ENCODE peak calls at places on chromosomes 12 and 14, in ten cellular contexts. One of them, this sample, is unnamed.

GRCh38 chr14:102940729-102941362 is 18.4 kb downstream of the AMN start:
- DNase-seq in progenitor cell of endocrine pancreas: no peak
- DNase-seq in cortex of kidney: no peak
- DNase-seq in RCC 7860: no peak
- DNase-seq in activated naive CD4-positive, alpha-beta T cell treated with Interleukin-2 at 50 U/mL for 16 hours: no peak
- DNase-seq in kidney epithelial cell: no peak
- DNase-seq in mammary epithelial cell: no peak
- DNase-seq in GM13976: no peak
- DNase-seq in GOT3: no peak
- DNase-seq in ELF-1: no peak
- DNase-seq in this sample: no peak

GRCh38 chr14:65748796-65749195 is 336.3 kb downstream of the FUT8 start:
- DNase-seq in GM13976: no peak
- DNase-seq in mammary epithelial cell: no peak
- DNase-seq in kidney epithelial cell: no peak
- DNase-seq in GOT3: no peak
- DNase-seq in progenitor cell of endocrine pancreas: no peak
- DNase-seq in cortex of kidney: no peak
- DNase-seq in activated naive CD4-positive, alpha-beta T cell treated with Interleukin-2 at 50 U/mL for 16 hours: no peak
- DNase-seq in RCC 7860: no peak
- DNase-seq in ELF-1: no peak
- DNase-seq in this sample: no peak

GRCh38 chr12:20194171-20194570 is 174.2 kb upstream of the PDE3A start:
- DNase-seq in cortex of kidney: no peak
- DNase-seq in GM13976: no peak
- DNase-seq in RCC 7860: no peak
- DNase-seq in progenitor cell of endocrine pancreas: no peak
- DNase-seq in ELF-1: peak; percentile 55
- DNase-seq in mammary epithelial cell: no peak
- DNase-seq in activated naive CD4-positive, alpha-beta T cell treated with Interleukin-2 at 50 U/mL for 16 hours: no peak
- DNase-seq in GOT3: no peak
- DNase-seq in kidney epithelial cell: no peak
- DNase-seq in this sample: no peak

GRCh38 chr12:65300679-65301349 is 22.3 kb downstream of the MSRB3 start:
- DNase-seq in activated naive CD4-positive, alpha-beta T cell treated with Interleukin-2 at 50 U/mL for 16 hours: no peak
- DNase-seq in mammary epithelial cell: peak; percentile 16
- DNase-seq in RCC 7860: no peak
- DNase-seq in kidney epithelial cell: no peak
- DNase-seq in progenitor cell of endocrine pancreas: no peak
- DNase-seq in GM13976: no peak
- DNase-seq in ELF-1: peak; percentile 32
- DNase-seq in cortex of kidney: no peak
- DNase-seq in GOT3: no peak
- DNase-seq in this sample: no peak

GRCh38 chr14:32432813-32433538 is 103.9 kb downstream of the AKAP6 start:
- DNase-seq in RCC 7860: no peak
- DNase-seq in ELF-1: no peak
- DNase-seq in kidney epithelial cell: no peak
- DNase-seq in progenitor cell of endocrine pancreas: no peak
- DNase-seq in activated naive CD4-positive, alpha-beta T cell treated with Interleukin-2 at 50 U/mL for 16 hours: no peak
- DNase-seq in cortex of kidney: no peak
- DNase-seq in GM13976: no peak
- DNase-seq in GOT3: no peak
- DNase-seq in mammary epithelial cell: no peak
- DNase-seq in this sample: no peak

GRCh38 chr12:49189731-49190314 is 943 bp upstream of the TUBA1A start:
- DNase-seq in progenitor cell of endocrine pancreas: no peak
- DNase-seq in GM13976: no peak
- DNase-seq in mammary epithelial cell: no peak
- DNase-seq in activated naive CD4-positive, alpha-beta T cell treated with Interleukin-2 at 50 U/mL for 16 hours: no peak
- DNase-seq in cortex of kidney: no peak
- DNase-seq in RCC 7860: no peak
- DNase-seq in ELF-1: no peak
- DNase-seq in kidney epithelial cell: no peak
- DNase-seq in GOT3: no peak
- DNase-seq in this sample: no peak

GRCh38 chr12:106976013-106976658 is 10.8 kb downstream of the MTERF2 start:
- DNase-seq in RCC 7860: no peak
- DNase-seq in mammary epithelial cell: no peak
- DNase-seq in progenitor cell of endocrine pancreas: no peak
- DNase-seq in ELF-1: no peak
- DNase-seq in cortex of kidney: no peak
- DNase-seq in activated naive CD4-positive, alpha-beta T cell treated with Interleukin-2 at 50 U/mL for 16 hours: no peak
- DNase-seq in GOT3: no peak
- DNase-seq in kidney epithelial cell: no peak
- DNase-seq in GM13976: no peak
- DNase-seq in this sample: no peak

GRCh38 chr12:47935196-47935595 is 28.2 kb upstream of the TMEM106C start:
- DNase-seq in progenitor cell of endocrine pancreas: no peak
- DNase-seq in activated naive CD4-positive, alpha-beta T cell treated with Interleukin-2 at 50 U/mL for 16 hours: no peak
- DNase-seq in ELF-1: no peak
- DNase-seq in RCC 7860: no peak
- DNase-seq in cortex of kidney: no peak
- DNase-seq in kidney epithelial cell: no peak
- DNase-seq in GM13976: no peak
- DNase-seq in mammary epithelial cell: no peak
- DNase-seq in GOT3: no peak
- DNase-seq in this sample: no peak

GRCh38 chr12:57418255-57418654 is 12.6 kb downstream of the R3HDM2 start:
- DNase-seq in mammary epithelial cell: no peak
- DNase-seq in ELF-1: no peak
- DNase-seq in kidney epithelial cell: no peak
- DNase-seq in GM13976: no peak
- DNase-seq in GOT3: no peak
- DNase-seq in cortex of kidney: no peak
- DNase-seq in activated naive CD4-positive, alpha-beta T cell treated with Interleukin-2 at 50 U/mL for 16 hours: no peak
- DNase-seq in RCC 7860: no peak
- DNase-seq in progenitor cell of endocrine pancreas: no peak
- DNase-seq in this sample: no peak

GRCh38 chr14:70018713-70019201 is 139.5 kb downstream of the SMOC1 start:
- DNase-seq in mammary epithelial cell: no peak
- DNase-seq in progenitor cell of endocrine pancreas: no peak
- DNase-seq in activated naive CD4-positive, alpha-beta T cell treated with Interleukin-2 at 50 U/mL for 16 hours: no peak
- DNase-seq in ELF-1: peak; percentile 75
- DNase-seq in GM13976: peak; percentile 34
- DNase-seq in GOT3: no peak
- DNase-seq in cortex of kidney: no peak
- DNase-seq in RCC 7860: no peak
- DNase-seq in kidney epithelial cell: no peak
- DNase-seq in this sample: no peak

GRCh38 chr12:16344269-16344668 is 3.2 kb upstream of the MGST1 start:
- DNase-seq in GM13976: no peak
- DNase-seq in mammary epithelial cell: no peak
- DNase-seq in cortex of kidney: no peak
- DNase-seq in kidney epithelial cell: no peak
- DNase-seq in ELF-1: no peak
- DNase-seq in RCC 7860: no peak
- DNase-seq in GOT3: no peak
- DNase-seq in activated naive CD4-positive, alpha-beta T cell treated with Interleukin-2 at 50 U/mL for 16 hours: no peak
- DNase-seq in progenitor cell of endocrine pancreas: no peak
- DNase-seq in this sample: no peak

GRCh38 chr14:30949651-30950050 is 75.3 kb downstream of the COCH start:
- DNase-seq in ELF-1: no peak
- DNase-seq in cortex of kidney: no peak
- DNase-seq in GOT3: no peak
- DNase-seq in kidney epithelial cell: no peak
- DNase-seq in RCC 7860: no peak
- DNase-seq in mammary epithelial cell: no peak
- DNase-seq in activated naive CD4-positive, alpha-beta T cell treated with Interleukin-2 at 50 U/mL for 16 hours: no peak
- DNase-seq in progenitor cell of endocrine pancreas: no peak
- DNase-seq in GM13976: no peak
- DNase-seq in this sample: no peak

GRCh38 chr12:219891-220352 is 6.0 kb upstream of the SLC6A12 start:
- DNase-seq in progenitor cell of endocrine pancreas: peak; percentile 87
- DNase-seq in kidney epithelial cell: no peak
- DNase-seq in mammary epithelial cell: no peak
- DNase-seq in GM13976: peak; percentile 84
- DNase-seq in ELF-1: peak; percentile 85
- DNase-seq in RCC 7860: peak; percentile 58
- DNase-seq in GOT3: no peak
- DNase-seq in cortex of kidney: no peak
- DNase-seq in activated naive CD4-positive, alpha-beta T cell treated with Interleukin-2 at 50 U/mL for 16 hours: peak; percentile 43
- DNase-seq in this sample: peak; percentile 23